ENCODE peak calls at places on chromosomes 13 and 19, in four cellular contexts. M is ACHN; U is stimulated activated naive CD8-positive, alpha-beta T cell treated with anti-CD3 and anti-CD28 coated beads, Interleukin-15, Interleukin-2, amounts not matched to agents 100 U/mL and 50 U/mL, for 24 hours; B is NCI-H524. A is an unnamed sample.

GRCh38 chr13:97946951-97947588 is 6.4 kb upstream of the IPO5 start:
- DNase-seq in B (no peak), M (no peak), U (no peak), A (no peak)

GRCh38 chr19:17337675-17338439 is 504 bp downstream of the GTPBP3 start:
- DNase-seq in M (peak), B (no peak), U (peak), A (no peak)

GRCh38 chr19:45591004-45591637 is 6.5 kb upstream of the OPA3 start:
- DNase-seq in U (peak), B (peak), M (peak), A (no peak)

GRCh38 chr13:23325191-23325590 is 108.3 kb downstream of the SACS start:
- DNase-seq in B (no peak), U (no peak), M (no peak), A (no peak)

GRCh38 chr19:4676955-4677731 is 7.0 kb upstream of the MYDGF start:
- DNase-seq in U (peak), M (peak), B (peak), A (peak)

GRCh38 chr19:19656451-19657396 is 6.8 kb downstream of the ATP13A1 start:
- DNase-seq in M (no peak), B (no peak), U (no peak), A (no peak)

GRCh38 chr19:30719189-30719990 is 347.2 kb downstream of the ZNF536 start:
- DNase-seq in B (no peak), U (peak), M (peak), A (peak)

GRCh38 chr13:60267498-60268202 is 103.9 kb upstream of the DIAPH3 start:
- DNase-seq in M (peak), B (no peak), U (peak), A (no peak)

GRCh38 chr19:29515706-29516357 is 10.0 kb upstream of the VSTM2B start:
- DNase-seq in B (no peak), M (no peak), U (no peak), A (peak)

GRCh38 chr13:74324338-74324737 is 190.1 kb upstream of the KLF12 start:
- DNase-seq in B (no peak), U (no peak), M (no peak), A (no peak)

GRCh38 chr13:27374126-27374613 is 50.2 kb upstream of the GTF3A start:
- DNase-seq in B (no peak), U (no peak), M (no peak), A (no peak)

GRCh38 chr13:48222358-48223015 is 10.5 kb upstream of the ITM2B start:
- DNase-seq in M (peak), B (no peak), U (no peak), A (peak)

GRCh38 chr13:39900106-39900750 is 244.8 kb downstream of the COG6 start:
- DNase-seq in U (no peak), B (no peak), M (no peak), A (no peak)

GRCh38 chr13:51765142-51765515 is 38.8 kb downstream of the DHRS12 start:
- DNase-seq in M (no peak), B (no peak), U (no peak), A (no peak)

GRCh38 chr19:2462635-2463421 is 6.1 kb upstream of the LMNB2 start:
- DNase-seq in U (no peak), M (peak), B (peak), A (peak)

GRCh38 chr13:114222461-114222968 is 12.2 kb upstream of the CDC16 start:
- DNase-seq in B (no peak), M (no peak), U (no peak), A (peak)

GRCh38 chr13:44305845-44306244 is 67.8 kb upstream of the SERP2 start:
- DNase-seq in B (no peak), M (no peak), U (no peak), A (no peak)

GRCh38 chr19:4981681-4981958 is 12.7 kb downstream of the KDM4B start:
- DNase-seq in U (no peak), B (no peak), M (no peak), A (no peak)

GRCh38 chr19:3825286-3825956 is 39.2 kb upstream of the MATK start:
- DNase-seq in U (no peak), B (no peak), M (no peak), A (no peak)

GRCh38 chr19:35240322-35240721 is 8.5 kb upstream of the LSR start:
- DNase-seq in M (no peak), U (peak), B (no peak), A (no peak)

GRCh38 chr13:99087954-99088491 is 110.2 kb upstream of the DOCK9 start:
- DNase-seq in M (no peak), U (peak), B (no peak), A (no peak)

GRCh38 chr19:16371540-16371986 is 46.9 kb downstream of the KLF2 start:
- DNase-seq in B (no peak), U (peak), M (no peak), A (peak)

GRCh38 chr19:5891938-5892771 is 11.4 kb downstream of the NDUFA11 start:
- DNase-seq in U (peak), B (no peak), M (peak), A (no peak)

GRCh38 chr13:110047511-110047910 is 259.4 kb downstream of the COL4A1 start:
- DNase-seq in M (no peak), B (no peak), U (no peak), A (no peak)

GRCh38 chr19:45506991-45507863 is at the start of gene VASP:
- DNase-seq in B (peak), M (peak), U (peak), A (peak)

GRCh38 chr13:39637890-39638289 is 17.6 kb upstream of the COG6 start:
- DNase-seq in M (no peak), B (no peak), U (no peak), A (no peak)

GRCh38 chr13:99124695-99125334 is 75.8 kb upstream of the UBAC2 start:
- DNase-seq in M (peak), B (no peak), U (no peak), A (no peak)

GRCh38 chr13:113897161-113897560 is 33.3 kb upstream of the GAS6 start:
- DNase-seq in B (no peak), U (no peak), M (peak), A (no peak)

GRCh38 chr13:74758188-74758587 is 624.0 kb upstream of the KLF12 start:
- DNase-seq in U (no peak), B (no peak), M (no peak), A (no peak)

GRCh38 chr13:110425444-110425780 is 118.3 kb downstream of the COL4A2 start:
- DNase-seq in U (no peak), B (no peak), M (no peak), A (no peak)

GRCh38 chr19:35495107-35496064 is 5.1 kb upstream of the KRTDAP start:
- DNase-seq in M (peak), U (peak), B (peak), A (peak)

GRCh38 chr13:50227356-50227755 is 212.1 kb downstream of the KCNRG start:
- DNase-seq in M (no peak), B (no peak), U (peak), A (no peak)

GRCh38 chr19:33685541-33685940 is 63.8 kb downstream of the CHST8 start:
- DNase-seq in U (no peak), M (no peak), B (peak), A (no peak)

GRCh38 chr13:79988573-79988972 is 352.4 kb downstream of the SPRY2 start:
- DNase-seq in B (no peak), M (no peak), U (no peak), A (no peak)

GRCh38 chr19:41299755-41300089 is 10.2 kb upstream of the CCDC97 start:
- DNase-seq in U (no peak), B (no peak), M (no peak), A (no peak)

GRCh38 chr13:75931116-75931515 is 295.0 kb downstream of the LMO7 start:
- DNase-seq in M (no peak), U (no peak), B (no peak), A (no peak)

GRCh38 chr13:57438072-57438471 is 193.5 kb upstream of the PCDH17 start:
- DNase-seq in U (no peak), B (no peak), M (no peak), A (no peak)

GRCh38 chr13:21949818-21950429 is 279.1 kb downstream of the FGF9 start:
- DNase-seq in M (no peak), U (no peak), B (no peak), A (no peak)